ENCODE peak calls at places on chromosomes 4 and X, in four cellular contexts. W is suprapubic skin, P is body of pancreas, L is BE2C. O is an unnamed sample.

GRCh38 chrX:40097101-40097491 is 662 bp downstream of the BCOR start:
- DNase-seq in W (no peak), P (no peak), L (no peak), O (peak; percentile 58)

GRCh38 chr4:41160856-41161255 is 53.5 kb downstream of the APBB2 start:
- DNase-seq in W (no peak), P (no peak), L (no peak), O (no peak)

GRCh38 chr4:28167411-28167810 is 1306.8 kb downstream of the STIM2 start:
- DNase-seq in W (no peak), P (peak; percentile 10), L (no peak), O (no peak)

GRCh38 chr4:91212140-91212681 is 1085.0 kb downstream of the CCSER1 start:
- DNase-seq in W (no peak), P (no peak), L (no peak), O (no peak)

GRCh38 chrX:151552721-151553120 is 10.8 kb upstream of the PASD1 start:
- DNase-seq in W (no peak), P (no peak), L (no peak), O (no peak)

GRCh38 chrX:21678059-21678458 is 19.9 kb upstream of the KLHL34 start:
- DNase-seq in W (no peak), P (no peak), L (no peak), O (no peak)

GRCh38 chrX:49209434-49210251 is 9.7 kb upstream of the SYP start:
- DNase-seq in W (no peak), P (no peak), L (peak; percentile 58), O (peak; percentile 20)

GRCh38 chr4:186727149-186727976 is 3.7 kb upstream of the FAT1 start:
- DNase-seq in W (no peak), P (no peak), L (no peak), O (no peak)

GRCh38 chr4:133711817-133712216 is 489.8 kb downstream of the PABPC4L start:
- DNase-seq in W (no peak), P (no peak), L (no peak), O (no peak)

GRCh38 chr4:139167774-139168444 is 9.1 kb downstream of the ELF2 start:
- DNase-seq in W (no peak), P (no peak), L (no peak), O (peak; percentile 86)

GRCh38 chrX:13167444-13168207 is 123.2 kb upstream of the FAM9C start:
- DNase-seq in W (no peak), P (no peak), L (peak; percentile 23), O (peak; percentile 16)

GRCh38 chr4:20386906-20387305 is 135.2 kb downstream of the SLIT2 start:
- DNase-seq in W (no peak), P (no peak), L (no peak), O (no peak)

GRCh38 chr4:23225564-23225963 is 532.8 kb downstream of the GBA3 start:
- DNase-seq in W (no peak), P (no peak), L (no peak), O (no peak)

GRCh38 chr4:141132689-141133145 is 552 bp downstream of the RNF150 start:
- DNase-seq in W (peak; percentile 57), P (peak; percentile 19), L (peak; percentile 68), O (no peak)

GRCh38 chr4:40401096-40401495 is 66.0 kb downstream of the CHRNA9 start:
- DNase-seq in W (no peak), P (no peak), L (no peak), O (no peak)

GRCh38 chrX:15188039-15188438 is 81.8 kb downstream of the ASB9 start:
- DNase-seq in W (no peak), P (no peak), L (no peak), O (no peak)

GRCh38 chrX:16739574-16739973 is 20.2 kb downstream of the SYAP1 start:
- DNase-seq in W (no peak), P (no peak), L (no peak), O (peak; percentile 55)

GRCh38 chrX:150456466-150456865 is 93.3 kb downstream of the MAMLD1 start:
- DNase-seq in W (no peak), P (no peak), L (no peak), O (no peak)

GRCh38 chrX:17968367-17968766 is 107.3 kb upstream of the RAI2 start:
- DNase-seq in W (no peak), P (no peak), L (no peak), O (no peak)

GRCh38 chr4:40254961-40255721 is 58.3 kb downstream of the RHOH start:
- DNase-seq in W (no peak), P (no peak), L (no peak), O (peak; percentile 47)

GRCh38 chr4:76354517-76355473 is 48.3 kb downstream of the STBD1 start:
- DNase-seq in W (no peak), P (no peak), L (no peak), O (peak; percentile 76)

GRCh38 chr4:133969202-133969873 is 232.3 kb downstream of the PABPC4L start:
- DNase-seq in W (no peak), P (peak; percentile 14), L (peak; percentile 74), O (no peak)

GRCh38 chr4:81445196-81445595 is 26.5 kb downstream of the RASGEF1B start:
- DNase-seq in W (no peak), P (no peak), L (no peak), O (no peak)

GRCh38 chr4:189232274-189232673 is 708.4 kb upstream of the FRG1 start:
- DNase-seq in W (no peak), P (no peak), L (no peak), O (no peak)

GRCh38 chrX:22135171-22135711 is 103.1 kb downstream of the PHEX start:
- DNase-seq in W (no peak), P (peak; percentile 22), L (peak; percentile 15), O (no peak)

GRCh38 chrX:20989361-20989760 is 384.9 kb upstream of the CNKSR2 start:
- DNase-seq in W (no peak), P (no peak), L (no peak), O (no peak)

DNA sequence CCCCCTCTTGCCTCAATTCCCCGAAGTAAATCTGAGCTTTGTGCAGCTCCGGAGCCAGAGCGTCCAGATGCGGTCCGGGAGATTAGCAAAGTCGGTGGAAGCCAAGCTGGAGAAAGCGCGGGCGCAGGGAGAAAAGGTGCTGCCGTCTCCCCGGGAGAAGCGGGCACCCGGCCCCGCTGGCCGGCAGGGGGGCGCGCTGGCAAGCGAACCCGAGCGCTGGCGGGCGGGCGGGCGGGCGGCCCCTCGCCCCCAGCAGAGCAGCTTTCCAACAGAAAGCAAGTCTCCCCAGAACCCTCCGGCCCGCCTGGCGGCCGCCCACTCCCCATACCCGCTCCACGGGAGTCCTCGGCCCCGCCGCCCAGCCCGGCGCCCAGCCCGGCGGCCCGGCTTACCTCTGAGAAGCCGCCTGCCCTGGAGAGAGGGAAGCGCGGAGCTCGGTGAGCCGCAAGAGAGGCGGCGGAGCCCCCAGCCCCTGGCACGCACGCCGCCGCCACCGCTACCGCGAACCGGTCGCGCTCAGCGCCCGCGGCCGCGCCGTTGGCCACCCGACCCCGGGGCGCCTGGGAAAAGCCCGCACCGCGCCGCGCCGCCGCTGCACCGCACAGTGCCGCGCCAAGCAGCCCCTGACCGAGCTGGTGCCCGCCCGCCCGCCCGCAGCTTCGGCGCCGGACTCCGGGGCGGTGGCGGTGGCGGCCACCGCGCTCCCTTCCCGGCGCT is 529 bp upstream of the CITED1 start:
- DNase-seq in W (no peak), P (no peak), L (peak; percentile 24), O (peak; percentile 39)
- TF ChIP-seq CTCF in W (no peak), P (no peak), L (no peak), O (no peak)

GRCh38 chr4:104128850-104129213 is 365.9 kb downstream of the CXXC4 start:
- DNase-seq in W (no peak), P (peak; percentile 24), L (no peak), O (no peak)
- H3K4me3 ChIP-seq in W (no peak overlapping the region), P (no peak overlapping the region), L (no peak overlapping the region), O (no peak overlapping the region)

GRCh38 chrX:1784773-1785172 is 169.9 kb downstream of the ASMT start:
- DNase-seq in W (no peak), P (no peak), L (no peak), O (no peak)

GRCh38 chrX:1792636-1793035 is 177.8 kb downstream of the ASMT start:
- DNase-seq in W (no peak), P (no peak), L (no peak), O (no peak)

GRCh38 chrX:1788300-1788911 is 173.5 kb downstream of the ASMT start:
- DNase-seq in W (no peak), P (no peak), L (no peak), O (no peak)
- TF ChIP-seq CTCF in W (no peak), P (no peak), L (no peak), O (no peak)

DNA sequence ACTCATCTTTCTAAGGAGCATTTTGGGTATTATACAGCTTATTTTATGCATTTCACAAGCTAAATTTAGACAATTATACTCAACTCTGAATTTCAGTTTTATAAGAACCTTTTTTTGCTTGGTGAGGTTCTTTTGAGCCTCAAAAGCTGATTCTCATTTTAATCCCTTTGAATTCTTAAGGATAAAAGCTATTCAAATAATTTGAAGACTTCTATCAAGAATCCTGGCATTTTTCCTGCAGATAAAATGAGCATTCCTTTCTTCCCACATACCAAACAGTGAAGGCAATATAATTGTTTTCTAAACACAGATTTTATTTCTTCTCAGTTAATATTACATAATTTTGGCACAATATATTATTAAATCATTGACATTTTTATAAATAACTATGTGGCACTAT is 118.4 kb upstream of the GPM6A start:
- DNase-seq in W (no peak), P (no peak), L (no peak), O (no peak)
- H3K4me3 ChIP-seq in W (no peak overlapping the region), P (no peak overlapping the region), L (no peak overlapping the region), O (no peak overlapping the region)

DNA sequence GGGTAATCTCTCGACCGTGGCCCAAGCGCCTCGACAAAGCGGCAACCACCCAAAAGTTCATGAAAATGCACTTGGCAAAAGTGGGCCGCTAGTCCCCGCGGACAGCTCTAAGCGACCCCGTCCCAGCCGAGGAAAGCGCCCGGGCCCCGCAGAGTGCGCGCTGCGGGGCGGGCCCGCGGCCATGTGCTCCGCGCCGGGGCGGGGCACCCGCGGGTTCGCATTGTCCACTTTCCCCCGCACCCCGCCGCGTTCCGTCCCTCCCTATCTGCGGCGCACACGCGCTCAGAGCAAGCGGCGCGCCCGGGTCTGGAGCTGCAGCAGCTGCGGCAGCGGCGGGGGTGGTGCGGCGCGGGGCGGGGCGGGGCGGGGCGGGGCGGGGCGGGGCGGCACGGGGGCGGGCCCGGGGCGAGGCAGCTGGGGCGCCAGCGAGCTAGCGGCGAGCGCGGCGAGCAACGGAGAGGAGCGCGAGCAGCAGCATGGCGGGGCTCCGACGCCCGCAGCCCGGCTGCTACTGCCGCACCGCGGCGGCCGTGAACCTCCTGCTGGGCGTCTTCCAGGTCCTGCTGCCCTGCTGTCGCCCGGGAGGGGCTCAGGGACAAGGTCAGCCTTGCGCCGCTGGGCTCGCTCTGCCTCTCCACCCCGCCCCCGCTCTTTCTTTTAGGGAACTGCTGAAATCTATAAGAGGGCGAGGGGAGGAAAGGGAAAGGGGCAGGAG is at the start of gene TMEM131L:
- DNase-seq in W (peak; percentile 74), P (peak; percentile 75), L (peak; percentile 87), O (peak; percentile 85)
- TF ChIP-seq CTCF in W (no peak), P (peak; percentile 39), L (no peak), O (no peak)